ENCODE peak calls at places on chromosome 4, in five cellular contexts. B is SK-N-SH, Z is neural progenitor cell, H is hepatocyte, V is MM.1S. E is an unnamed sample.
A peak's percentile ranks its signal among the peaks of the same experiment; 100 is the strongest.

GRCh38 chr4:78565971-78566372 is 14.4 kb downstream of the ANXA3 start:
- DNase-seq in B (no peak), Z (no peak), H (peak; percentile 69), V (no peak), E (no peak)

GRCh38 chr4:37990731-37991130 is 30.5 kb downstream of the PTTG2 start:
- DNase-seq in B (no peak), Z (no peak), H (no peak), V (no peak), E (peak; percentile 77)

GRCh38 chr4:76055005-76055404 is 19.1 kb upstream of the CXCL11 start:
- DNase-seq in B (no peak), Z (no peak), H (no peak), V (peak; percentile 68), E (peak; percentile 6)

GRCh38 chr4:48484494-48485168 is 1.5 kb downstream of the SLC10A4 start:
- DNase-seq in B (peak; percentile 49), Z (no peak), H (no peak), V (no peak), E (no peak)

GRCh38 chr4:77358315-77358928 is 201.4 kb downstream of the CCNG2 start:
- DNase-seq in B (peak; percentile 42), Z (peak; percentile 68), H (peak; percentile 71), V (peak; percentile 43), E (peak; percentile 42)

GRCh38 chr4:28287837-28288236 is 1427.2 kb downstream of the STIM2 start:
- DNase-seq in B (no peak), Z (no peak), H (peak; percentile 15), V (no peak), E (no peak)

GRCh38 chr4:79402452-79402851 is 5.6 kb downstream of the GK2 start:
- DNase-seq in B (no peak), Z (no peak), H (no peak), V (no peak), E (no peak)

GRCh38 chr4:153523941-153524386 is 57.8 kb downstream of the TMEM131L start:
- DNase-seq in B (no peak), Z (no peak), H (no peak), V (no peak), E (no peak)

GRCh38 chr4:67048530-67048929 is 496.8 kb downstream of the CENPC start:
- DNase-seq in B (no peak), Z (no peak), H (no peak), V (no peak), E (no peak)

GRCh38 chr4:22052076-22052475 is 103.5 kb upstream of the KCNIP4 start:
- DNase-seq in B (no peak), Z (no peak), H (no peak), V (no peak), E (no peak)

GRCh38 chr4:83010111-83010521 is 507 bp downstream of the LIN54 start:
- DNase-seq in B (no peak), Z (no peak), H (peak; percentile 37), V (peak; percentile 30), E (peak; percentile 59)

GRCh38 chr4:89306486-89307184 is 965 bp downstream of the GPRIN3 start:
- DNase-seq in B (no peak), Z (no peak), H (no peak), V (peak; percentile 84), E (peak; percentile 42)

GRCh38 chr4:108433832-108434231 is 186.5 kb upstream of the RPL34 start:
- DNase-seq in B (no peak), Z (no peak), H (peak; percentile 26), V (no peak), E (no peak)

GRCh38 chr4:83083925-83084475 is 30.5 kb downstream of the PLAC8 start:
- DNase-seq in B (no peak), Z (no peak), H (no peak), V (no peak), E (no peak)

GRCh38 chr4:90757529-90757928 is 630.3 kb downstream of the CCSER1 start:
- DNase-seq in B (no peak), Z (no peak), H (no peak), V (no peak), E (no peak)

GRCh38 chr4:109588176-109588575 is 28.1 kb downstream of the MCUB start:
- DNase-seq in B (no peak), Z (no peak), H (no peak), V (no peak), E (no peak)

GRCh38 chr4:122285285-122285684 is 93.5 kb upstream of the ADAD1 start:
- DNase-seq in B (no peak), Z (no peak), H (no peak), V (no peak), E (no peak)

GRCh38 chr4:106329027-106329618 is 12.8 kb downstream of the AIMP1 start:
- DNase-seq in B (peak; percentile 44), Z (peak; percentile 26), H (peak; percentile 50), V (peak; percentile 29), E (peak; percentile 21)

GRCh38 chr4:17448689-17449088 is 63.2 kb downstream of the QDPR start:
- DNase-seq in B (no peak), Z (no peak), H (no peak), V (peak; percentile 6), E (no peak)

GRCh38 chr4:112147697-112148096 is 2.4 kb downstream of the FAM241A start:
- DNase-seq in B (no peak), Z (no peak), H (no peak), V (no peak), E (no peak)

GRCh38 chr4:44961001-44961755 is 234.8 kb upstream of the GNPDA2 start:
- DNase-seq in B (no peak), Z (no peak), H (no peak), V (no peak), E (no peak)

DNA sequence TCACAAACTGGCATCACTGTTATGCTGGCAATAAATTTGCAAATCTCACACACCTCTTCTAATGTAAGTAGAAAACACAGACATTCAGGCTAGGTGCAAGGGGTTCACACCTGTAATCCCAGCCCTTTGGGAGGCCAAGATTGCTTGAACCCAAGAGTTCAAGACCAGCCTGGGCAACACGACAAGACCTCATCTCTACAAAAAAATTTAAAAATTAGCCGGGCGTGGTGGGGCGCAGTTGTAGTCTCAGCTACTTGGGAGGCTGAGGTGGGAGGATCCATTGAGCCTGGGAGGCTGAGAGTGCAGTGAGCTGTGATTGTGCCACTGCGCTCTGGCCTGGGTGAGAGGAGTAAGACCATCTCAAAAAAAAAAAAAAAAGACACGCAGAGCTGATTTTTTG is 83.1 kb upstream of the ENPP6 start:
- DNase-seq in B (no peak), Z (no peak), H (no peak), V (no peak), E (no peak)
- TF ChIP-seq EZH2phosphoT487 in B (no peak), Z (no peak), H (no peak), V (no peak), E (no peak)

DNA sequence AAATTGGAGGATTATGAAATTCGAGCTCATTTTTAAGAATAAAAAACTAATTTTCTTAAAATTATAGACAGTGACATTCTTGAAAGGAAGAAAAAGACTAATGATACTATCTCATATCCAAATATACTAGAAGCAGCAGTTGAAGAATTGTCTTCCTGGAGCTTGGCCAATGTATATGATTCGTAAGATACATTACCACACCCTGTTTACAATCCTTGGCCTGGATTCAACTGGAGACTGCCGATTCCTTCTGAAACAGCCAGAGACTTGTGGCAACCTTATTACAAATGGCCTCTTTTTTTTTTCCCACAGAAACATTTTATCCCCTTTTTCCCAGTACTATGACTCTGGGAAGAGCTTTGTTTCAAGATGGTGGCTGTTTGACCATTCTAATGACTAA is 571.2 kb upstream of the FAT1 start:
- DNase-seq in B (no peak), Z (no peak), H (peak; percentile 20), V (no peak), E (no peak)
- TF ChIP-seq EZH2phosphoT487 in B (no peak), Z (no peak), H (no peak), V (no peak), E (no peak)

GRCh38 chr4:174696657-174697056 is 132.4 kb downstream of the GLRA3 start:
- DNase-seq in B (no peak), Z (no peak), H (no peak), V (no peak), E (no peak)
- TF ChIP-seq EZH2phosphoT487 in B (no peak), Z (no peak), H (no peak), V (no peak), E (no peak)

GRCh38 chr4:74503580-74503979 is 58.6 kb downstream of the AREG start:
- DNase-seq in B (no peak), Z (no peak), H (no peak), V (no peak), E (no peak)
- TF ChIP-seq EZH2phosphoT487 in B (no peak), Z (no peak), H (no peak), V (no peak), E (no peak)

DNA sequence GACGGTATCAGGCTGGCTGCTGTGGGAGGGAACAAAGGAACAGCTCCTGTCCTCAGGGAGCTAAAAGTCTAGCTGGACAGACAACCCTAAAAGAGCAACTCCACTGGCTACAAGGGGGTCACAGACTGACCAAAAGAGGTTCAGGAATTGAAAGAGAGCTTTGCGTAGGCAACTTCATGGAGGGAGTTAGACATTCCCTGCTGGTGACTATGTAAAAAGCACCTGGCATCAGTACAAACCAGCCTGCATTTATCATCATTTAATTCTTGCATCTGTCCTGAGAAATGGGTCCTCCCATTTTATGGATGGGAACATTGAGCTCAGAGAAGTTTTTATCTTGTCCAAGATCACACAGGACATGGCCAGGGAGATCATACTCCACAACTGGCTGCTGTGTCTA is 1.4 kb upstream of the LGI2 start:
- DNase-seq in B (peak; percentile 13), Z (no peak), H (no peak), V (no peak), E (no peak)
- TF ChIP-seq EZH2phosphoT487 in B (no peak), Z (no peak), H (no peak), V (no peak), E (no peak)

DNA sequence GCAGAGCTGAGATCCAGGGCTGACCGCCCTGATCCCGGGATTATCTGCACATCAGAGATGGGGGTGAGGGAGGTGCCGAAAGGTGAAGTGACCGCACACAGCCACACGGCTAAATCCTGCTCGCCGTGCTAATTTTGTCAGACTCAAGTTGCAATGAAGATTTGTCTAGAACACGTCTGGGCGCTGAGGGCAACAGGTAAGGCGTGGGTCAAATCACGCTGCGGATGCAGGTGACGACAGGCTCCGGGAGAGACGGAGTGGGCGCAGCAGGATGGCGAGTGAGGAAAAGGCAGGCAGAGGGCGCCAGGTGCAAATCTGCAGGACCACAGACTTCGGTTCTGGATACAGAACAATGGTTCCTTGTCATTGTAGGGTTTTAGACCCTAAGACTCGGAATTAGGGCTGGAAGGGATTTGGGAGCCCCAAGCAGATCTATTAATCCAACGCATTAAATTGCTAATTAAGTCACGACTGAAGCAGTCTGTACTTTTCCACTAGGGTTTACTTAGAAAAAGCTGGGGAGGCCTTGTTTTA is 1.9 kb upstream of the TBC1D14 start:
- DNase-seq in B (peak; percentile 67), Z (peak; percentile 77), H (peak; percentile 68), V (no peak), E (peak; percentile 37)
- TF ChIP-seq EZH2phosphoT487 in B (no peak), Z (no peak), H (no peak), V (no peak), E (no peak)

GRCh38 chr4:5037553-5038551 is 13.4 kb upstream of the STK32B start:
- DNase-seq in B (no peak), Z (no peak), H (peak; percentile 42), V (no peak), E (no peak)
- TF ChIP-seq EZH2phosphoT487 in B (no peak), Z (no peak), H (no peak), V (no peak), E (no peak)

GRCh38 chr4:127210877-127211276 is 421.9 kb upstream of the INTU start:
- DNase-seq in B (no peak), Z (no peak), H (no peak), V (no peak), E (no peak)
- TF ChIP-seq EZH2phosphoT487 in B (no peak), Z (no peak), H (no peak), V (no peak), E (no peak)